ENCODE peak calls at places on chromosomes 13 and 19, in six cellular contexts. One of them, this sample, is unnamed.

GRCh38 chr13:85709072-85709471 is 90.1 kb downstream of the SLITRK6 start:
- DNase-seq in memory B cell: no peak
- DNase-seq in adrenal gland: no peak
- DNase-seq in HEK293T: no peak
- DNase-seq in heart left ventricle: no peak
- DNase-seq in neural progenitor cell: no peak
- DNase-seq in this sample: no peak

GRCh38 chr19:15443325-15443724 is 6.4 kb downstream of the WIZ start:
- DNase-seq in heart left ventricle: no peak
- DNase-seq in HEK293T: no peak
- DNase-seq in memory B cell: no peak
- DNase-seq in neural progenitor cell: no peak
- DNase-seq in adrenal gland: no peak
- DNase-seq in this sample: no peak

GRCh38 chr19:2457394-2458037 is 757 bp upstream of the LMNB2 start:
- DNase-seq in heart left ventricle: no peak
- DNase-seq in memory B cell: no peak
- DNase-seq in adrenal gland: no peak
- DNase-seq in HEK293T: no peak
- DNase-seq in neural progenitor cell: no peak
- DNase-seq in this sample: no peak

GRCh38 chr13:70347947-70348620 is 239.8 kb upstream of the KLHL1 start:
- DNase-seq in HEK293T: no peak
- DNase-seq in neural progenitor cell: no peak
- DNase-seq in adrenal gland: no peak
- DNase-seq in memory B cell: no peak
- DNase-seq in heart left ventricle: no peak
- DNase-seq in this sample: no peak

GRCh38 chr13:109844396-109844795 is 58.0 kb upstream of the IRS2 start:
- DNase-seq in memory B cell: no peak
- DNase-seq in heart left ventricle: no peak
- DNase-seq in neural progenitor cell: no peak
- DNase-seq in adrenal gland: no peak
- DNase-seq in HEK293T: no peak
- DNase-seq in this sample: no peak

GRCh38 chr13:97435794-97436193 is 1.8 kb downstream of the RAP2A start:
- DNase-seq in neural progenitor cell: no peak
- DNase-seq in HEK293T: no peak
- DNase-seq in memory B cell: no peak
- DNase-seq in adrenal gland: no peak
- DNase-seq in heart left ventricle: no peak
- DNase-seq in this sample: no peak

GRCh38 chr19:35122687-35123551 is 7.3 kb downstream of the FXYD3 start:
- DNase-seq in memory B cell: no peak
- DNase-seq in heart left ventricle: no peak
- DNase-seq in neural progenitor cell: peak; percentile 59
- DNase-seq in HEK293T: no peak
- DNase-seq in adrenal gland: no peak
- DNase-seq in this sample: no peak

GRCh38 chr13:30071890-30072817 is 221.7 kb upstream of the UBL3 start:
- DNase-seq in HEK293T: no peak
- DNase-seq in neural progenitor cell: no peak
- DNase-seq in memory B cell: no peak
- DNase-seq in heart left ventricle: no peak
- DNase-seq in adrenal gland: peak; percentile 14
- DNase-seq in this sample: no peak

This sample was measured in BE2C.